ENCODE peak calls at places on chromosomes 16 and 17, in four cellular contexts. W is stimulated activated CD8-positive, alpha-beta memory T cell treated with anti-CD3 and anti-CD28 coated beads, Interleukin-15, amount 100 ng/mL, for 4 hours; C is MM.1S; E is hippocampal formation. B is an unnamed sample.

GRCh38 chr17:40559016-40559853 is 6.0 kb downstream of the CCR7 start:
- DNase-seq in W (no peak), C (no peak), E (no peak), B (no peak)

GRCh38 chr17:78132086-78132676 is 1.6 kb downstream of the TMC8 start:
- DNase-seq in W (peak), C (peak), E (no peak), B (peak)

GRCh38 chr17:31405941-31406371 is 14.5 kb downstream of the RAB11FIP4 start:
- DNase-seq in W (no peak), C (no peak), E (no peak), B (no peak)

GRCh38 chr16:53257001-53257400 is 177.3 kb upstream of the RBL2 start:
- DNase-seq in W (no peak), C (no peak), E (no peak), B (no peak)

GRCh38 chr16:75010427-75010826 is 11.6 kb downstream of the ZNRF1 start:
- DNase-seq in W (no peak), C (no peak), E (no peak), B (no peak)

GRCh38 chr16:57167537-57167936 is 18.3 kb downstream of the PSME3IP1 start:
- DNase-seq in W (no peak), C (no peak), E (no peak), B (no peak)

GRCh38 chr16:58125041-58125440 is 4.1 kb downstream of the CFAP20 start:
- DNase-seq in W (no peak), C (no peak), E (no peak), B (no peak)

GRCh38 chr16:8998114-8998513 is 34.4 kb upstream of the USP7 start:
- DNase-seq in W (no peak), C (no peak), E (no peak), B (no peak)

GRCh38 chr16:2333772-2334379 is 6.7 kb downstream of the ABCA3 start:
- DNase-seq in W (no peak), C (no peak), E (no peak), B (no peak)

GRCh38 chr16:31022574-31023251 is 10.6 kb upstream of the STX4 start:
- DNase-seq in W (no peak), C (no peak), E (no peak), B (no peak)

GRCh38 chr17:49204521-49204920 is 5.9 kb downstream of the GNGT2 start:
- DNase-seq in W (no peak), C (no peak), E (no peak), B (no peak)

GRCh38 chr17:2688351-2689342 is 22.9 kb downstream of the CLUH start:
- DNase-seq in W (no peak), C (no peak), E (no peak), B (peak)

GRCh38 chr17:18213666-18214270 is 11.7 kb upstream of the LLGL1 start:
- DNase-seq in W (no peak), C (no peak), E (no peak), B (no peak)

GRCh38 chr17:39926588-39927100 is 757 bp downstream of the ORMDL3 start:
- DNase-seq in W (peak), C (peak), E (no peak), B (peak)

GRCh38 chr17:65109990-65110680 is 27.0 kb upstream of the RGS9 start:
- DNase-seq in W (no peak), C (no peak), E (no peak), B (no peak)

GRCh38 chr16:20968765-20969164 is 68.2 kb downstream of the LYRM1 start:
- DNase-seq in W (no peak), C (no peak), E (no peak), B (no peak)

GRCh38 chr17:33602981-33603380 is 309.9 kb upstream of the ASIC2 start:
- DNase-seq in W (no peak), C (no peak), E (no peak), B (no peak)

GRCh38 chr17:80899402-80900268 is 92.0 kb upstream of the CHMP6 start:
- DNase-seq in W (peak), C (no peak), E (no peak), B (no peak)

GRCh38 chr17:78168906-78169793 is 769 bp downstream of the SYNGR2 start:
- DNase-seq in W (peak), C (peak), E (peak), B (peak)

GRCh38 chr16:86929149-86929871 is 351.0 kb downstream of the FOXL1 start:
- DNase-seq in W (no peak), C (no peak), E (no peak), B (no peak)

GRCh38 chr16:11727945-11728543 is 14.6 kb downstream of the TXNDC11 start:
- DNase-seq in W (no peak), C (peak), E (no peak), B (no peak)

GRCh38 chr17:59155439-59156177 is at the start of gene PRR11:
- DNase-seq in W (peak), C (peak), E (peak), B (peak)

GRCh38 chr17:17345686-17346427 is 42.7 kb downstream of the NT5M start:
- DNase-seq in W (no peak), C (no peak), E (no peak), B (no peak)

GRCh38 chr17:20141201-20141999 is 132.2 kb downstream of the SPECC1 start:
- DNase-seq in W (no peak), C (no peak), E (no peak), B (no peak)

GRCh38 chr16:70391881-70392481 is 45.3 kb downstream of the DDX19A start:
- DNase-seq in W (no peak), C (no peak), E (no peak), B (no peak)

GRCh38 chr17:68514809-68515208 is 2.6 kb downstream of the PRKAR1A start:
- DNase-seq in W (no peak), C (no peak), E (no peak), B (no peak)

GRCh38 chr17:45834471-45835396 is 9.9 kb upstream of the SPPL2C start:
- DNase-seq in W (no peak), C (no peak), E (no peak), B (no peak)

GRCh38 chr17:82950525-82951102 is 110.8 kb upstream of the ZNF750 start:
- DNase-seq in W (no peak), C (no peak), E (no peak), B (no peak)

GRCh38 chr16:89811321-89811720 is 5.1 kb downstream of the FANCA start:
- DNase-seq in W (no peak), C (peak), E (no peak), B (no peak)